ENCODE peak calls at places on chromosomes 7 and 10, in six cellular contexts. I is fibroblast of the aortic adventitia; N is central memory CD8-positive, alpha-beta T cell; D is GM19239; F is SW 1271; T is cardiac muscle cell. E is an unnamed sample.

GRCh38 chr10:97683556-97684357 is 3.3 kb downstream of the AVPI1 start:
- DNase-seq in D (no peak), F (no peak), T (no peak), I (peak; percentile 55), N (no peak), E (no peak)

GRCh38 chr7:36279926-36280315 is 109.7 kb upstream of the ANLN start:
- DNase-seq in F (no peak), D (no peak), N (no peak), I (no peak), T (no peak), E (no peak)

GRCh38 chr7:55250313-55250712 is 114.8 kb upstream of the LANCL2 start:
- DNase-seq in T (peak; percentile 45), D (no peak), N (no peak), I (no peak), F (peak; percentile 29), E (no peak)

GRCh38 chr10:99431190-99431549 is 746 bp upstream of the GOT1 start:
- DNase-seq in T (peak; percentile 46), F (peak; percentile 8), I (peak; percentile 52), D (no peak), N (no peak), E (peak; percentile 85)

GRCh38 chr7:158381956-158382355 is 205.7 kb downstream of the PTPRN2 start:
- DNase-seq in I (no peak), N (no peak), D (no peak), F (no peak), T (no peak), E (no peak)

GRCh38 chr7:45181991-45182855 is 24.6 kb downstream of the RAMP3 start:
- DNase-seq in T (no peak), I (no peak), N (no peak), D (no peak), F (no peak), E (no peak)

GRCh38 chr7:7672545-7673239 is 32.1 kb downstream of the UMAD1 start:
- DNase-seq in N (no peak), D (no peak), T (no peak), I (no peak), F (no peak), E (no peak)

GRCh38 chr7:130994378-130995115 is 260.5 kb upstream of the KLF14 start:
- DNase-seq in D (no peak), T (no peak), N (no peak), I (peak; percentile 53), F (no peak), E (peak; percentile 54)